ENCODE peak calls at places on chromosomes 6 and 20, in four cellular contexts. B is stomach, E is GM12878, J is esophagus muscularis mucosa. X is an unnamed sample.

GRCh38 chr6:169253745-169254238 is at the start of gene THBS2:
- DNase-seq in B (no peak), E (no peak), J (no peak), X (no peak)

GRCh38 chr6:98842489-98843180 is 8.3 kb downstream of the POU3F2 start:
- DNase-seq in B (no peak), E (no peak), J (no peak), X (no peak)

GRCh38 chr6:127775371-127775770 is 125.5 kb downstream of the THEMIS start:
- DNase-seq in B (no peak), E (no peak), J (no peak), X (no peak)

GRCh38 chr20:13526551-13526950 is 112.2 kb downstream of the TASP1 start:
- DNase-seq in B (no peak), E (no peak), J (no peak), X (no peak)

GRCh38 chr6:52718535-52718934 is 44.7 kb downstream of the GSTA2 start:
- DNase-seq in B (no peak), E (no peak), J (no peak), X (no peak)

GRCh38 chr6:37019065-37019450 is 13.6 kb downstream of the FGD2 start:
- DNase-seq in B (no peak), E (no peak), J (no peak), X (no peak)

GRCh38 chr20:35618372-35619131 is 2.9 kb downstream of the SPAG4 start:
- DNase-seq in B (no peak), E (no peak), J (no peak), X (no peak)

GRCh38 chr6:24584390-24584735 is 61.6 kb downstream of the KIAA0319 start:
- DNase-seq in B (no peak), E (no peak), J (no peak), X (no peak)

GRCh38 chr20:33977535-33977934 is 16.2 kb upstream of the RALY start:
- DNase-seq in B (no peak), E (no peak), J (no peak), X (no peak)

GRCh38 chr6:12472601-12473038 is 182.5 kb downstream of the EDN1 start:
- DNase-seq in B (no peak), E (no peak), J (no peak), X (peak)

GRCh38 chr6:11756726-11757125 is 21.9 kb downstream of the ADTRP start:
- DNase-seq in B (no peak), E (no peak), J (no peak), X (no peak)

GRCh38 chr6:87728706-87729105 is 26.7 kb upstream of the AKIRIN2 start:
- DNase-seq in B (no peak), E (no peak), J (no peak), X (no peak)

GRCh38 chr6:87730310-87730709 is 28.3 kb upstream of the AKIRIN2 start:
- DNase-seq in B (no peak), E (no peak), J (no peak), X (peak)

GRCh38 chr6:87731080-87731479 is 29.0 kb upstream of the AKIRIN2 start:
- DNase-seq in B (no peak), E (no peak), J (no peak), X (no peak)

GRCh38 chr6:87736809-87737540 is 34.9 kb upstream of the AKIRIN2 start:
- DNase-seq in B (no peak), E (no peak), J (no peak), X (no peak)

DNA sequence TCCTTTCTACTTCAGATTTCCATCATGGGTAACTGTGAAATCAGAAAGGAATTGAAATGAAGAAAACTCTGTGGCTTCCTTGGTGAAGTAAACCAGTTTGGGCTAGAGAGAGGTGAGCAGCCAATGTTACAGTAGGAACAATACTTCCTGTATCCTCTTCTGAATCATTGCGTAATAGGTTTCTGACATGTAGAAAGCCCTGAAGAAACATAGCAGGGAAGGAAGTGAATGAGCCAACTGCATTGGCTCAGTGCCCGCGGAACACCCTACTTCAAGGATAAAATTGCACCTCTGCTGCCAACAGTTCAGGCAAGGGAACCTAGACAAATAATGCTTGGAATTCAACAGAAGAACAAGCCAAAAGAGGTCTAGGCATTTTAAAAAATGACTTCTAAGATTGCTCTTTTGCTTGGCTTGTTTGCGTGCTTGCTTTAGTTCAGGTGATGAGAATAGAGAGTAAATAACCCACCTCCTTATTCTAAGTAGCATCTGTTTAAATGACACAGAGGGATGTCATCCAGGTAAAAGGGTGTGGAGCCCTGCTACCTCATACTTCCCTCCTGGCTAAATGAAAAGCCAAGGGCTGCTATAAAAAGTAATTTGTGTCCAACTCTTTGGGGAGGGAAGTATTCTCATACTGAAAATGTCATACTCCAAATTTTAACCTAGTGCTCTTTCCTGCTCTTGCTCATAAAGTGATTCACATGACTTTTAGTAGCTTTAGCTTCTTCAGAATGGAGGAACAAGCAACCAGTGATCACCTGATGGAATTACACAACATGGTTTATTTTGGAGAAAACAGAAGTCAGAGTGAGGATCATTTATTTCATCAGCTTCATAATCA is 30.0 kb upstream of the AKIRIN2 start:
- DNase-seq in B (peak), E (peak), J (peak), X (peak)
- TF ChIP-seq EP300 in B (no peak), E (peak), J (no peak), X (peak)

DNA sequence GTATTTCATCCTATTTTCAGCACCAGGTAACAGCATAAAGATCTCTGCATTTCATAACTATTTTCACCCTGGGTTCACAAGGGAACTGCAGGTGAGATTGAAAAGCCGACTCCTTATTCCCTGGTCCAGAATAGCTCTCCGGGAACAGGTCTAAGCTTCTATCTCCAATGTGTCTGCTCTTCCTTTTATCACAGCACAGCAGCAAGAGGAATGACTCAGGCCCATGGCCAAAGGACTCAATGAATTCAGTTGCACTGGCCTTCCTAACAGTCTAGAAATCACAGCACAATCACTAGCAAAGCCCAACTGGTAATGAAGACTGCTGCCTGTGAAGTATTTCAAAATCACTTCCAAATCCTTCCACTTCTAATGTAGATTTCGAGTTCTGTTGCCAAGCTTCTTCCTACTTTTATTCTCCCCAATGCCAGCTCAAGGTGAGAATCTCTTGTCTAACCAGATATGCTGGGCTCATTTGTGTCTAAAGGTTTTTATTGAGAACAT is 30.7 kb downstream of the HMGN3 start:
- DNase-seq in B (no peak), E (no peak), J (no peak), X (no peak)
- H3K4me3 ChIP-seq in B (no peak), E (no peak), J (no peak), X (no peak)

DNA sequence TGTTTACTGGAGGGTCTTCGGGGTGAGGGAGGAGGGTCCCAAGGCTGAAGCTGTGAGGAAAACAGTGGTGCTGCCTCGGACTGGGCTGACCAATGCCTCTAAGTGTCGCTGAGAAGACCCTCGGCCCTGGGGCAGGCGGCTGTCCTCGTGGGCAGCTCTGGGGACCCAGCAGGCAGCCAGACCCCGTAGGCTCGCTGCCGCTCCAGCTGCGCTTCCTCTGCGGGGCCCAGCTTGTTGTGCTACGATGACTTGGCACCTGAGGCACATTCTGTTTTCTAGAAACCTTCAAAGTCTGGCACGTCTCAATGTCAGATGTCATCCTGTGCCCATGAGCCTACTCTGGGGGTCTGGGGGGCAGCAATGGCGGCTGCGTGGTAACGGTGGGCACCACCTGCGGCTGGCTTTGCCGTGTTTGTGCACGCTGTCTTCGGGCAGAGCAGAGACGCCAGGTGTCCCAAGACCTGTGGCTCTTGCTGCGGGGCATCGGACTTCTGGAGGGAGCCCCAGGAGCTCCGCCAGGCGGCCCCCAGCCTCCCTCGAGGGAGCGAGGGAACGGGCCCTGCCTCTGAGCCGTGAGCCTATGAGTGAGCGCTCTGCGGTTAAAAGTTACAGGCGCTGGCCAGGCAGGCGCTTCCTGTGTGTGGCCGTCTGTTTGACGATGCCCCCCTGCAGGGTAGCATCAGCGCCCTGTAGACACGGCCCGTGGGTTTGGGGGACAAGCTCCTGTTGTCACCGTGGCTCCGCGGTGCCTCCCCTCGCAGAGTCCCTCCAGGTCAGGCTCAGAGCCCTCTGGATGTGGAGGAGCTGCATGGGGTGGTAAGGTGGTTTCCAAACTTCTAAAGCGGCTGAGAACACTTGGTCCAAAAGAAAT is 6.8 kb downstream of the SLC17A9 start:
- DNase-seq in B (no peak), E (no peak), J (no peak), X (no peak)
- TF ChIP-seq POLR2A in B (no peak), E (no peak), J (no peak), X (no peak)

DNA sequence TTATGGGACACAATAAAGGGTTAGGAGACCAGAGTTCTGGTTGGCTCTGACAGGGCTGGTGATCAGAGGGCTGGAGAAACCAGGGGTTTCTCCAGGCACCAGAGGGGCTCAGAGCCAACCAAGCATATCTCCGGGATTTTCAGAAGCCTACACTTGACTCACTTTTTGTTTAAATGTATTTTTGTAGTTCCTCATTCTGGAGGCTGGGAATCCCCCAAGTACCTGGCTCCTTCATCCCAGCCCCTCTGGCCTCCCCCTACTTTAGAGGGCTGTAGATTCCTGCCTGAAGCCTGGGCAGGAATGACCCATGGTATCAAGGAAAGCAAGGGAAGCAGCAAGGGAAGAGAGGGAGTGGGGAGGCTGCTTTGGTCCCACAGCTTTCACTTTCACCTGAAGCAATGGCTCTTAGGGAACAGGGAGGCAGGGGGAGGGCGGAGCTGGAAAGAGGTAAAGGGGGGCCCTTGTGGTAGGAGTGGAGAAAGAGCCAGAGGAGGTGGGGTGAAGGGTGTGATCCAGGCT is 973 bp downstream of the CD40 start:
- DNase-seq in B (peak), E (peak), J (no peak), X (no peak)
- TF ChIP-seq EP300 in B (no peak), E (no peak), J (no peak), X (no peak)

GRCh38 chr6:154932562-154933027 is 62.5 kb upstream of the TIAM2 start:
- DNase-seq in B (no peak), E (no peak), J (no peak), X (no peak)
- H3K4me3 ChIP-seq in B (no peak), E (no peak), J (no peak), X (no peak)

GRCh38 chr6:105993341-105993740 is 92.8 kb upstream of the PRDM1 start:
- DNase-seq in B (no peak), E (no peak), J (no peak), X (no peak)

GRCh38 chr6:105992315-105992961 is 93.7 kb upstream of the PRDM1 start:
- DNase-seq in B (peak), E (peak), J (no peak), X (peak)

GRCh38 chr6:105995403-105995699 is 90.8 kb upstream of the PRDM1 start:
- DNase-seq in B (no peak), E (no peak), J (no peak), X (no peak)

GRCh38 chr6:105993769-105994521 is 92.2 kb upstream of the PRDM1 start:
- DNase-seq in B (no peak), E (no peak), J (no peak), X (no peak)

DNA sequence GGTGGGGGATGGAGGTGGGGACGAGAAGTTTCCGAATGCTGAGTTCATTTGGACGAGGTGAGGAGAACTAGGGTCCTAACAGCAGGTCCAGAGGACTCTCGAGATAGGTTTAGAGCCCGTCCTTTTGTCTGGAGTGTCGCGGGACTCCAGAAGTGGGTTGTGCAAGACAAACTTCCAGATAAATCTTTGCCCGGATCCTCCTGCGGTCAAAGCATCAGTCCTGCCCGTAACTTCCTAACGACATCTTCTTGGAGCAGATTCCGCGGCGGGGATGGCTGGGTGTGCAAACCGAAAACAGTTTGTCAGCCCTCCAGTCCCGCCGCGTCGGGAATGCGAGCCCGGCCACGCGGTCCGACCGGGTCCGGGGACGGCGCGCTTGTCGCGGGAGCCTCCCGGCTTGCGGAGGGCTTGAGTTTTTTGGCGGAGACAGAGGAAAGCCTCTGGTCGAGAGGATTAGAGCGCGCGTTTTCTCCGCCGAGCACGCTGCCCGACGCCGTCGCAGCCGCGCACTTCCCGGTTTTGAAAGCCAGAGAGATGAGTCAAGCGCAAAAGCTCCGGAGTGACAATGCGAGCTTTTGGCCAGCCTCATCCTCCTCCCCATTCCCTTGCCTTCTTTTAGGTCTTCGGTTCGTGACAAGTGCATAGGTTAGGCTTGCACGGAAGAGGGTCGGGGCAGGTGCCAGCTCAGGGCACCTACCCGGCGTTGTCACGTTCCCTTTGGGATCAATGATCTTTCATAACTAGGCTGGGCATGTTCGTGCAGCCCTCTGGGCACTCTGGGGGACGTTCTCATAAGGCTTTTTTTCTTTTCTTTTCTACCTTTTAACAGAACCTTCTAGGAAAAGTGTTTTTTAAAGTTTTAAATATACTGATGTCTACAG is 91.4 kb upstream of the PRDM1 start:
- DNase-seq in B (peak), E (no peak), J (no peak), X (peak)
- TF ChIP-seq POLR2A in B (no peak), E (no peak), J (no peak), X (peak)

GRCh38 chr6:141641406-141641805 is 491.3 kb upstream of the GJE1 start:
- DNase-seq in B (no peak), E (no peak), J (no peak), X (no peak)

DNA sequence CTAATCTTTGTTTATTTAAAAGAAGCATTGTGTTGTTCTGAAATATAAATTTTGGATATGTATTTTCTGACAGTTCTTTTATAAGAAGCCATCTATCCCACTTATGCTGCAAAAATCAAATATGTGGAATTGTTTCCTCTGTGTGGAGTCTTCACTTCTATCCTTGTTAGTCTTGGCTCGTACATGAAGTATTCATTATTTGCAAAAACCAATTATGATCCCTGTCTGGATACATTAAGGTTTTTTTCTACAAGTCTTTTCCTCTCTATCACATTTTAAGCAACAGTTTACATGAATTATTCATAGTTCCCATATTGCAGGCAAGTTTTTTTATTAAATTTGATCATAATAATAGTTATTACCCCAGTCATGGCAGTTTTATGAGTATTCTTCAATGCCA is 490.8 kb upstream of the GJE1 start:
- DNase-seq in B (no peak), E (no peak), J (no peak), X (no peak)
- TF ChIP-seq EP300 in B (no peak), E (no peak), J (no peak), X (no peak)

GRCh38 chr6:42932412-42932811 is 3.1 kb downstream of the CNPY3 start:
- DNase-seq in B (no peak), E (no peak), J (no peak), X (no peak)

GRCh38 chr6:42935322-42935721 is 6.0 kb downstream of the CNPY3 start:
- DNase-seq in B (no peak), E (peak), J (no peak), X (no peak)

GRCh38 chr6:42936398-42936797 is 7.1 kb downstream of the CNPY3 start:
- DNase-seq in B (no peak), E (no peak), J (no peak), X (no peak)

GRCh38 chr6:42929928-42930360 is 664 bp downstream of the CNPY3 start:
- DNase-seq in B (peak), E (peak), J (no peak), X (no peak)

DNA sequence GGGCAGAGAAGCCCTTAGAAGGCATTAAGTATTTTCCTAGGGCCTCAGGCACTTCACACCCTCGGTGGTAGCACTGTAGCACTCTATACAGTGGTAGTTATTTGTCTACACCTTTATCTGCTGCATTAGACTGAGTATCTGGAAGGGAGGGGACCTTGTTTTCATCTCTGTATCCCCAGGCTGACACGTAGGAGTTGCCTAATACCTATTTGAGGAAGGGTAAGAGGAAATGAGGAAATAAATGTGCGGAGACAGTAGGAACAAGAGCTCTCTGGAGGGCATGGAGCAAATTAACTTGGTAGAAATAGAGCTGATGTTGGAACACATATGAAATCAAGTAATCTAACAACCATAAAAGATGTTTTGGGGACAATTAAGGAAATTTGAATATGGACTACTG is 3.9 kb downstream of the CNPY3 start:
- DNase-seq in B (no peak), E (no peak), J (no peak), X (no peak)
- H3K4me3 ChIP-seq in B (no peak), E (peak), J (no peak), X (no peak)

GRCh38 chr20:371755-372542 is 8.6 kb upstream of the TRIB3 start:
- DNase-seq in B (peak), E (no peak), J (no peak), X (peak)
- TF ChIP-seq POLR2A in B (no peak), E (no peak), J (no peak), X (no peak)

GRCh38 chr6:134590449-134590848 is 272.5 kb upstream of the SGK1 start:
- DNase-seq in B (no peak), E (no peak), J (no peak), X (no peak)

GRCh38 chr6:134593442-134593841 is 275.5 kb upstream of the SGK1 start:
- DNase-seq in B (no peak), E (no peak), J (no peak), X (no peak)

GRCh38 chr6:134588267-134588666 is 270.4 kb upstream of the SGK1 start:
- DNase-seq in B (no peak), E (no peak), J (no peak), X (no peak)

GRCh38 chr6:134593024-134593423 is 275.1 kb upstream of the SGK1 start:
- DNase-seq in B (no peak), E (no peak), J (no peak), X (no peak)

GRCh38 chr6:134589512-134589911 is 271.6 kb upstream of the SGK1 start:
- DNase-seq in B (no peak), E (no peak), J (no peak), X (no peak)
- TF ChIP-seq EP300 in B (no peak), E (no peak), J (no peak), X (no peak)